ENCODE peak calls at places on chromosomes 3 and 15, in seven cellular contexts. One of them, this sample, is unnamed.

GRCh38 chr3:163438760-163439159 is 1639.5 kb downstream of the SI start:
- DNase-seq in T-helper 2 cell: no peak
- DNase-seq in stimulated activated CD8-positive, alpha-beta memory T cell treated with anti-CD3 and anti-CD28 coated beads, Interleukin-2, amount 100 ng/mL, for 1 hour: no peak
- DNase-seq in MM.1S: no peak
- DNase-seq in activated T-helper 9 cell treated with anti-CD3 and anti-CD28 coated beads, Interleukin-2, amount 50 U/mL, for 16 hours: no peak
- DNase-seq in GM06990: no peak
- DNase-seq in activated naive CD4-positive, alpha-beta T cell treated with anti-CD3 and anti-CD28 coated beads, Interleukin-2, amount 10 ng/mL, durations not matched to agents 7 days and 5 days: no peak
- DNase-seq in this sample: no peak

GRCh38 chr3:146817705-146818104 is 212.6 kb upstream of the PLSCR5 start:
- DNase-seq in T-helper 2 cell: no peak
- DNase-seq in stimulated activated CD8-positive, alpha-beta memory T cell treated with anti-CD3 and anti-CD28 coated beads, Interleukin-2, amount 100 ng/mL, for 1 hour: no peak
- DNase-seq in MM.1S: no peak
- DNase-seq in activated T-helper 9 cell treated with anti-CD3 and anti-CD28 coated beads, Interleukin-2, amount 50 U/mL, for 16 hours: no peak
- DNase-seq in GM06990: no peak
- DNase-seq in activated naive CD4-positive, alpha-beta T cell treated with anti-CD3 and anti-CD28 coated beads, Interleukin-2, amount 10 ng/mL, durations not matched to agents 7 days and 5 days: no peak
- DNase-seq in this sample: no peak

GRCh38 chr3:47849186-47850061 is 46.5 kb downstream of the DHX30 start:
- DNase-seq in T-helper 2 cell: no peak
- DNase-seq in stimulated activated CD8-positive, alpha-beta memory T cell treated with anti-CD3 and anti-CD28 coated beads, Interleukin-2, amount 100 ng/mL, for 1 hour: no peak
- DNase-seq in MM.1S: no peak
- DNase-seq in activated T-helper 9 cell treated with anti-CD3 and anti-CD28 coated beads, Interleukin-2, amount 50 U/mL, for 16 hours: no peak
- DNase-seq in GM06990: no peak
- DNase-seq in activated naive CD4-positive, alpha-beta T cell treated with anti-CD3 and anti-CD28 coated beads, Interleukin-2, amount 10 ng/mL, durations not matched to agents 7 days and 5 days: no peak
- DNase-seq in this sample: no peak

GRCh38 chr3:124260206-124260915 is 268.4 kb upstream of the ROPN1 start:
- DNase-seq in T-helper 2 cell: no peak
- DNase-seq in stimulated activated CD8-positive, alpha-beta memory T cell treated with anti-CD3 and anti-CD28 coated beads, Interleukin-2, amount 100 ng/mL, for 1 hour: no peak
- DNase-seq in MM.1S: no peak
- DNase-seq in activated T-helper 9 cell treated with anti-CD3 and anti-CD28 coated beads, Interleukin-2, amount 50 U/mL, for 16 hours: no peak
- DNase-seq in GM06990: no peak
- DNase-seq in activated naive CD4-positive, alpha-beta T cell treated with anti-CD3 and anti-CD28 coated beads, Interleukin-2, amount 10 ng/mL, durations not matched to agents 7 days and 5 days: no peak
- DNase-seq in this sample: no peak

GRCh38 chr3:194042947-194043346 is 93.0 kb upstream of the HES1 start:
- DNase-seq in T-helper 2 cell: no peak
- DNase-seq in stimulated activated CD8-positive, alpha-beta memory T cell treated with anti-CD3 and anti-CD28 coated beads, Interleukin-2, amount 100 ng/mL, for 1 hour: no peak
- DNase-seq in MM.1S: no peak
- DNase-seq in activated T-helper 9 cell treated with anti-CD3 and anti-CD28 coated beads, Interleukin-2, amount 50 U/mL, for 16 hours: no peak
- DNase-seq in GM06990: no peak
- DNase-seq in activated naive CD4-positive, alpha-beta T cell treated with anti-CD3 and anti-CD28 coated beads, Interleukin-2, amount 10 ng/mL, durations not matched to agents 7 days and 5 days: no peak
- DNase-seq in this sample: no peak

GRCh38 chr15:75639191-75639708 is 774 bp downstream of the IMP3 start:
- DNase-seq in T-helper 2 cell: no peak
- DNase-seq in stimulated activated CD8-positive, alpha-beta memory T cell treated with anti-CD3 and anti-CD28 coated beads, Interleukin-2, amount 100 ng/mL, for 1 hour: no peak
- DNase-seq in MM.1S: no peak
- DNase-seq in activated T-helper 9 cell treated with anti-CD3 and anti-CD28 coated beads, Interleukin-2, amount 50 U/mL, for 16 hours: no peak
- DNase-seq in GM06990: no peak
- DNase-seq in activated naive CD4-positive, alpha-beta T cell treated with anti-CD3 and anti-CD28 coated beads, Interleukin-2, amount 10 ng/mL, durations not matched to agents 7 days and 5 days: no peak
- DNase-seq in this sample: no peak

GRCh38 chr15:53272116-53272515 is 482.0 kb upstream of the ONECUT1 start:
- DNase-seq in T-helper 2 cell: no peak
- DNase-seq in stimulated activated CD8-positive, alpha-beta memory T cell treated with anti-CD3 and anti-CD28 coated beads, Interleukin-2, amount 100 ng/mL, for 1 hour: no peak
- DNase-seq in MM.1S: no peak
- DNase-seq in activated T-helper 9 cell treated with anti-CD3 and anti-CD28 coated beads, Interleukin-2, amount 50 U/mL, for 16 hours: no peak
- DNase-seq in GM06990: no peak
- DNase-seq in activated naive CD4-positive, alpha-beta T cell treated with anti-CD3 and anti-CD28 coated beads, Interleukin-2, amount 10 ng/mL, durations not matched to agents 7 days and 5 days: no peak
- DNase-seq in this sample: no peak

GRCh38 chr15:73686781-73687256 is 2.6 kb downstream of the CD276 start:
- DNase-seq in T-helper 2 cell: no peak
- DNase-seq in stimulated activated CD8-positive, alpha-beta memory T cell treated with anti-CD3 and anti-CD28 coated beads, Interleukin-2, amount 100 ng/mL, for 1 hour: no peak
- DNase-seq in MM.1S: no peak
- DNase-seq in activated T-helper 9 cell treated with anti-CD3 and anti-CD28 coated beads, Interleukin-2, amount 50 U/mL, for 16 hours: no peak
- DNase-seq in GM06990: no peak
- DNase-seq in activated naive CD4-positive, alpha-beta T cell treated with anti-CD3 and anti-CD28 coated beads, Interleukin-2, amount 10 ng/mL, durations not matched to agents 7 days and 5 days: no peak
- DNase-seq in this sample: no peak

GRCh38 chr3:183400352-183400751 is 28.1 kb downstream of the MCF2L2 start:
- DNase-seq in T-helper 2 cell: no peak
- DNase-seq in stimulated activated CD8-positive, alpha-beta memory T cell treated with anti-CD3 and anti-CD28 coated beads, Interleukin-2, amount 100 ng/mL, for 1 hour: no peak
- DNase-seq in MM.1S: no peak
- DNase-seq in activated T-helper 9 cell treated with anti-CD3 and anti-CD28 coated beads, Interleukin-2, amount 50 U/mL, for 16 hours: no peak
- DNase-seq in GM06990: no peak
- DNase-seq in activated naive CD4-positive, alpha-beta T cell treated with anti-CD3 and anti-CD28 coated beads, Interleukin-2, amount 10 ng/mL, durations not matched to agents 7 days and 5 days: no peak
- DNase-seq in this sample: no peak

GRCh38 chr3:197711973-197712707 is 24.6 kb downstream of the RUBCN start:
- DNase-seq in T-helper 2 cell: peak; percentile 96
- DNase-seq in stimulated activated CD8-positive, alpha-beta memory T cell treated with anti-CD3 and anti-CD28 coated beads, Interleukin-2, amount 100 ng/mL, for 1 hour: peak; percentile 67
- DNase-seq in MM.1S: peak; percentile 99
- DNase-seq in activated T-helper 9 cell treated with anti-CD3 and anti-CD28 coated beads, Interleukin-2, amount 50 U/mL, for 16 hours: peak; percentile 75
- DNase-seq in GM06990: peak; percentile 74
- DNase-seq in activated naive CD4-positive, alpha-beta T cell treated with anti-CD3 and anti-CD28 coated beads, Interleukin-2, amount 10 ng/mL, durations not matched to agents 7 days and 5 days: peak; percentile 92
- DNase-seq in this sample: peak; percentile 55

GRCh38 chr3:101281616-101282015 is 38.8 kb downstream of the IMPG2 start:
- DNase-seq in T-helper 2 cell: no peak
- DNase-seq in stimulated activated CD8-positive, alpha-beta memory T cell treated with anti-CD3 and anti-CD28 coated beads, Interleukin-2, amount 100 ng/mL, for 1 hour: no peak
- DNase-seq in MM.1S: no peak
- DNase-seq in activated T-helper 9 cell treated with anti-CD3 and anti-CD28 coated beads, Interleukin-2, amount 50 U/mL, for 16 hours: no peak
- DNase-seq in GM06990: no peak
- DNase-seq in activated naive CD4-positive, alpha-beta T cell treated with anti-CD3 and anti-CD28 coated beads, Interleukin-2, amount 10 ng/mL, durations not matched to agents 7 days and 5 days: no peak
- DNase-seq in this sample: no peak

GRCh38 chr3:152190636-152191183 is 78.0 kb upstream of the MBNL1 start:
- DNase-seq in T-helper 2 cell: no peak
- DNase-seq in stimulated activated CD8-positive, alpha-beta memory T cell treated with anti-CD3 and anti-CD28 coated beads, Interleukin-2, amount 100 ng/mL, for 1 hour: no peak
- DNase-seq in MM.1S: no peak
- DNase-seq in activated T-helper 9 cell treated with anti-CD3 and anti-CD28 coated beads, Interleukin-2, amount 50 U/mL, for 16 hours: no peak
- DNase-seq in GM06990: no peak
- DNase-seq in activated naive CD4-positive, alpha-beta T cell treated with anti-CD3 and anti-CD28 coated beads, Interleukin-2, amount 10 ng/mL, durations not matched to agents 7 days and 5 days: no peak
- DNase-seq in this sample: no peak

GRCh38 chr3:9033867-9034266 is 70.6 kb upstream of the RAD18 start:
- DNase-seq in T-helper 2 cell: no peak
- DNase-seq in stimulated activated CD8-positive, alpha-beta memory T cell treated with anti-CD3 and anti-CD28 coated beads, Interleukin-2, amount 100 ng/mL, for 1 hour: no peak
- DNase-seq in MM.1S: no peak
- DNase-seq in activated T-helper 9 cell treated with anti-CD3 and anti-CD28 coated beads, Interleukin-2, amount 50 U/mL, for 16 hours: no peak
- DNase-seq in GM06990: no peak
- DNase-seq in activated naive CD4-positive, alpha-beta T cell treated with anti-CD3 and anti-CD28 coated beads, Interleukin-2, amount 10 ng/mL, durations not matched to agents 7 days and 5 days: no peak
- DNase-seq in this sample: no peak

GRCh38 chr15:28936481-28936881 is 50.7 kb downstream of the APBA2 start:
- DNase-seq in T-helper 2 cell: no peak
- DNase-seq in stimulated activated CD8-positive, alpha-beta memory T cell treated with anti-CD3 and anti-CD28 coated beads, Interleukin-2, amount 100 ng/mL, for 1 hour: no peak
- DNase-seq in MM.1S: no peak
- DNase-seq in activated T-helper 9 cell treated with anti-CD3 and anti-CD28 coated beads, Interleukin-2, amount 50 U/mL, for 16 hours: no peak
- DNase-seq in GM06990: no peak
- DNase-seq in activated naive CD4-positive, alpha-beta T cell treated with anti-CD3 and anti-CD28 coated beads, Interleukin-2, amount 10 ng/mL, durations not matched to agents 7 days and 5 days: no peak
- DNase-seq in this sample: no peak